ENCODE peak calls at places on chromosomes 11 and 22, in four cellular contexts. L, G, C and T are unnamed samples.

GRCh38 chr22:49991907-49992533 is 20.5 kb downstream of the IL17REL start:
- DNase-seq in G (no peak), C (no peak), L (no peak), T (no peak)

GRCh38 chr22:37267128-37267587 is 15.2 kb upstream of the CYTH4 start:
- DNase-seq in L (no peak), G (no peak), C (peak; percentile 70), T (peak; percentile 66)

GRCh38 chr11:66639066-66639813 is 737 bp downstream of the RBM4 start:
- DNase-seq in L (no peak), G (peak; percentile 39), C (no peak), T (peak; percentile 37)

GRCh38 chr11:121389651-121390050 is 62.5 kb upstream of the SORL1 start:
- DNase-seq in C (no peak), G (peak; percentile 65), L (peak; percentile 52), T (no peak)

GRCh38 chr11:299081-299891 is at the start of gene IFITM5:
- DNase-seq in L (no peak), G (no peak), C (no peak), T (no peak)

GRCh38 chr22:44364750-44365118 is 52.0 kb upstream of the SHISAL1 start:
- DNase-seq in G (no peak), L (no peak), C (no peak), T (no peak)

GRCh38 chr11:33773399-33774355 is 643 bp downstream of the FBXO3 start:
- DNase-seq in L (no peak), C (no peak), G (peak; percentile 25), T (peak; percentile 51)

GRCh38 chr11:113114452-113115027 is 153.3 kb downstream of the NCAM1 start:
- DNase-seq in C (peak; percentile 31), G (peak; percentile 46), L (peak; percentile 39), T (peak; percentile 9)

GRCh38 chr22:42270512-42271190 is at the start of gene TCF20:
- DNase-seq in L (peak; percentile 61), C (peak; percentile 71), G (peak; percentile 64), T (peak; percentile 80)

GRCh38 chr22:44448271-44448780 is 49.7 kb downstream of the RTL6 start:
- DNase-seq in G (peak; percentile 97), L (peak; percentile 25), C (peak; percentile 21), T (no peak)

GRCh38 chr11:65609236-65609635 is 4.8 kb downstream of the MAP3K11 start:
- DNase-seq in G (peak; percentile 17), C (no peak), L (no peak), T (no peak)

GRCh38 chr22:31650391-31650790 is 11.6 kb downstream of the PISD start:
- DNase-seq in C (peak; percentile 63), L (no peak), G (peak; percentile 85), T (no peak)

GRCh38 chr22:29949872-29950271 is 66.9 kb downstream of the MTMR3 start:
- DNase-seq in G (no peak), L (no peak), C (no peak), T (no peak)

GRCh38 chr22:23786752-23787599 is at the start of gene SMARCB1:
- DNase-seq in C (peak; percentile 91), G (peak; percentile 92), L (peak; percentile 80), T (peak; percentile 88)

GRCh38 chr22:23787910-23788309 is 1.1 kb downstream of the SMARCB1 start:
- DNase-seq in C (no peak), L (no peak), G (no peak), T (no peak)

GRCh38 chr22:23787600-23787896 is 782 bp downstream of the SMARCB1 start:
- DNase-seq in C (no peak), G (no peak), L (no peak), T (no peak)

GRCh38 chr22:23784215-23784732 is 2.5 kb upstream of the SMARCB1 start:
- DNase-seq in L (no peak), C (no peak), G (peak; percentile 75), T (no peak)

GRCh38 chr22:23786261-23786710 is 480 bp upstream of the SMARCB1 start:
- DNase-seq in G (no peak), C (no peak), L (no peak), T (peak; percentile 80)
- H3K4me3 ChIP-seq in G (peak overlapping the region; percentile 5), C (no peak overlapping the region), L (peak overlapping the region; percentile 89), T (peak overlapping the region; percentile 44)

DNA sequence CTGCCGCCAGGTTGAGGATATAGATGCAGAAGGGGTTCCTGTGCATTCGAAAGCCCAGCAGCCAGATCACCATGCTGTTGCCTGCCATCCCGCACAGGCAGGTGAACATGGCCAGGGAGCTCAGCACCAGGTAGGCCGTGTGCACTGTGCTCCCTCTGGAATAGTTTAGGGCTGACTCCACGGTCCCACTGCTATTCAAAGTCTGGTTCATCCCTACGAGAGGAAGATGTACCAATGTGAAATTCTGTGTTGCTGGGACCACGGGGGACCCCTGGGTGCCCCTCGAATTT is at the start of gene MRGPRD:
- DNase-seq in L (no peak), C (peak; percentile 3), G (no peak), T (no peak)
- TF ChIP-seq CTCF in L (no peak), C (no peak), G (no peak), T (no peak)

DNA sequence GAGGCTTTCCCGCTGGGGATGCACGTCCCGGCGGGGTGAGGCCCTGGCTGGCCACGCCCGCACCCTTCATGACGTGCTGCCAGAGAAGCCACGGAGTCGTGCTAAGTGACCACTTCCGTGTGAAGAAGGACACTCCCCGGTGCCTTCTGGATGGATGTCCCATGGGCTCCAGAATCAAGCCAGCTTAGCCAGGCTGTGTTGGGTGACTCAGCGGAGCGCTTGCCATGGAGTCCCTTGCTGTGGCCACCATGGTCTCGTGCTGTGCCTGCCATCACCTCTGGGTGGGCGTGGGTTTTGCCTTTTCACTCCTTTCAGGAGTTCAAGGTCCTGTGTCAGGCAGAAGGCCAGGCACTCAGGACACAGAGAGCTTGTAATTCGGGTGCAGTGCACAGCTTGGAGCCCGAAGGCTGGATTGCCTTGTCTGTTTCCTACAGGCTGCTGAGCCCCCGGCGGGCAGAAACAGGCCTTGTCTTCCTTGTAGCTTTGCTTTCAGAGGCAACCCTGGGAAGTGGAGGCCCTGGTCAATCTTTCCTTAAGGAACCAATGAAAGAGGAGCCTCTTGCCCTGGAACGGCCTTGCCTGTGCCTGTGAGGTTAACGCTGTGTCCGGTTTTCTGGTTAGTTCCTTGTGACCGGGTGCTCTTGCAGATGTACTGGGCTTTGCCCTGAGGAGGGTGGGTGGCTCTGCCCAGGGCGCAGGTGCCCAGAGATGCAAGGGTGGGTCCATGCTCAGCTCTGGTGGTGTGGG is 268.6 kb downstream of the TBC1D22A start:
- DNase-seq in G (no peak), C (no peak), L (no peak), T (no peak)
- H3K4me3 ChIP-seq in G (no peak overlapping the region), C (no peak overlapping the region), L (no peak overlapping the region), T (no peak overlapping the region)

DNA sequence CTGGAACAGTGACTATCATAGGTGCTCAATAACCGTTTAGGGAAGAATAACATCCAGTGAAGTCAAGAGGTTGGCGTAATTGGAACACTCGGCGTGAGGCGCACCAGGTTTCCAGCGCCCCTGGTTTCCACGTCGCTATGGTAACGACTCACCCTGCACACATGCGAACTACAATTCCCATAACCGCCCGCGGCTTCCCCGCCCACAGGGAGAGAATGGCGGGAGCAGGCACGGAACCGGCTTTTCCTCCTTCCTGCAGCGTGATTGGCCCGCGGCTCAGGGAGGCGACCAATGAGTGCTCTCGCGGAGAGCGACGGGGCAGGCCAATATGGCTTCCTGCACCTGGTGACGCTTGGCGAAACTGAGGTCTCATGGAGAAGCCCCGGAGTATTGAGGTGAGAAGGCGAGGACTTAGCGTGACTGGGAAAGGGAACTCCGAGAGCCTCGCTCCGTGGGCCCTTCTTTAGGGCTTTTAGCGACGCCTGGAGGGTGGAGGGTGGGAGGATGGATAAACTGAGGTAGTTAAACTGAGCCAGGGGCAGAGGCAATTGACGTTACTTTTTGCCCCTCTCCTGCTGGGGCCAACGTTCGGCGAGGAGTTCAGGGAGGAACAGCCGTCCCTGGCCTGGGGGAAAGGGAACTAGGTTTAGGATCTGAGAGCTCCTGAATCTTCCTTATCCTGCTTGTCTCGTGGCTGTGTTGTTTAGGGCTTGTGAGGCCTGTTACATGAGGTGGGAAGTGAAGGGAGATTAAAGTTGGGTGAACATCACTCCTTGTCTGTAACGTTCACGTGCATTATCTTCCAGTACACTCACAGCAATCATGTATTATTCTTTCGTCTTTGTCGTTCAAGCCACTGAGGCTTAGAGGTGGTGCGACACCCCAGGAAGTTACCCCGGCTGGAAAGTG is at the start of gene L3MBTL2:
- DNase-seq in G (peak; percentile 94), L (peak; percentile 97), C (peak; percentile 99), T (peak; percentile 99)
- TF ChIP-seq CTCF in G (no peak), L (no peak), C (no peak), T (no peak)

DNA sequence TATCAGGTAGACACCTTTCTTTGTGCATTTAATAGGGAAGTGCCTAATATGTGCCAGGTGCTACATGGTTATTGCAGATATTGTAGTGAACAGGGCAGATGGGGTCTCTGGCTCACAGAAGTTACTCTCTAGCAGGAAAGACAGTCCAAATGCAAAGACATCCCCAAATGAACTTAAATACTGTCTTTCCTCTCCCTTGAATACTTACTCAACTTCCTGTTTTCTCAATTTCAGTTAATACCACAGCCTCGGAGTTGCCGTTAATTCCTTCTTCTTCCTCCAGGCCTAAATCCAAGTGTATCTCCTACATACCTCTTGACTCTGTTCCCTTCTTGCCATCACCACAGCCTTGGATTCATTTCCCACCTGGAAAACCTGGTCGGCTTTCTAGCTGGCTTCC is 134.3 kb upstream of the SESN3 start:
- DNase-seq in C (no peak), G (no peak), L (no peak), T (no peak)
- H3K4me3 ChIP-seq in C (no peak overlapping the region), G (no peak overlapping the region), L (no peak overlapping the region), T (no peak overlapping the region)

GRCh38 chr22:22423681-22424080 is 84.9 kb downstream of the ZNF280B start:
- DNase-seq in C (no peak), G (no peak), L (no peak), T (no peak)
- TF ChIP-seq CTCF in C (no peak), G (no peak), L (no peak), T (no peak)

GRCh38 chr11:10750838-10751580 is at the start of gene CTR9:
- DNase-seq in G (peak; percentile 90), L (peak; percentile 86), C (peak; percentile 94), T (peak; percentile 93)
- H3K4me3 ChIP-seq in G (peak within 1 kb of the TSS; percentile 70), L (peak within 1 kb of the TSS; percentile 95), C (peak within 1 kb of the TSS; percentile 84), T (peak within 1 kb of the TSS; percentile 87)